ENCODE peak calls at places on chromosomes 6 and 20, in six cellular contexts. One of them, this sample, is unnamed.

GRCh38 chr6:140043762-140044378 is 669.4 kb upstream of the CITED2 start:
- DNase-seq in endothelial cell of umbilical vein: no peak
- DNase-seq in left colon: no peak
- DNase-seq in upper lobe of right lung: no peak
- DNase-seq in left cardiac atrium: no peak
- DNase-seq in lung microvascular endothelial cell: no peak
- DNase-seq in this sample: no peak

GRCh38 chr6:41367700-41368099 is 32.3 kb downstream of the NCR2 start:
- DNase-seq in upper lobe of right lung: no peak
- DNase-seq in lung microvascular endothelial cell: peak
- DNase-seq in endothelial cell of umbilical vein: peak
- DNase-seq in left colon: no peak
- DNase-seq in left cardiac atrium: peak
- DNase-seq in this sample: peak

GRCh38 chr20:45963059-45964011 is 8.7 kb downstream of the ZNF335 start:
- DNase-seq in left colon: peak
- DNase-seq in endothelial cell of umbilical vein: peak
- DNase-seq in left cardiac atrium: no peak
- DNase-seq in lung microvascular endothelial cell: peak
- DNase-seq in upper lobe of right lung: peak
- DNase-seq in this sample: no peak

GRCh38 chr6:20024316-20024673 is 187.1 kb downstream of the ID4 start:
- DNase-seq in upper lobe of right lung: no peak
- DNase-seq in left cardiac atrium: no peak
- DNase-seq in lung microvascular endothelial cell: no peak
- DNase-seq in endothelial cell of umbilical vein: no peak
- DNase-seq in left colon: no peak
- DNase-seq in this sample: no peak

GRCh38 chr6:129500958-129501381 is 209.0 kb downstream of the ARHGAP18 start:
- DNase-seq in upper lobe of right lung: no peak
- DNase-seq in left cardiac atrium: no peak
- DNase-seq in lung microvascular endothelial cell: peak
- DNase-seq in endothelial cell of umbilical vein: peak
- DNase-seq in left colon: no peak
- DNase-seq in this sample: no peak

GRCh38 chr20:23655551-23656211 is 17.9 kb upstream of the CST3 start:
- DNase-seq in lung microvascular endothelial cell: no peak
- DNase-seq in left cardiac atrium: peak
- DNase-seq in left colon: no peak
- DNase-seq in upper lobe of right lung: peak
- DNase-seq in endothelial cell of umbilical vein: no peak
- DNase-seq in this sample: no peak

GRCh38 chr6:46296586-46296985 is 125.8 kb upstream of the ENPP5 start:
- DNase-seq in left cardiac atrium: no peak
- DNase-seq in upper lobe of right lung: no peak
- DNase-seq in endothelial cell of umbilical vein: no peak
- DNase-seq in lung microvascular endothelial cell: no peak
- DNase-seq in left colon: no peak
- DNase-seq in this sample: no peak

GRCh38 chr20:50363027-50363426 is 147.2 kb upstream of the PTPN1 start:
- DNase-seq in endothelial cell of umbilical vein: no peak
- DNase-seq in left cardiac atrium: no peak
- DNase-seq in left colon: no peak
- DNase-seq in upper lobe of right lung: no peak
- DNase-seq in lung microvascular endothelial cell: no peak
- DNase-seq in this sample: no peak

GRCh38 chr6:47319867-47320266 is 10.2 kb upstream of the TNFRSF21 start:
- DNase-seq in endothelial cell of umbilical vein: no peak
- DNase-seq in left cardiac atrium: no peak
- DNase-seq in left colon: no peak
- DNase-seq in upper lobe of right lung: no peak
- DNase-seq in lung microvascular endothelial cell: no peak
- DNase-seq in this sample: no peak